ENCODE peak calls at places on chromosomes 12 and 14, in four cellular contexts. Y is NCI-H1105 treated with DMSO at 0.1 percent for 48 hours, P is HTR-8/SVneo, Q is nephron progenitor cell. K is an unnamed sample.

GRCh38 chr12:26606911-26607310 is 226.1 kb downstream of the ITPR2 start:
- DNase-seq in P (no peak), Q (no peak), Y (no peak), K (no peak)

GRCh38 chr14:30017370-30017993 is 89.8 kb upstream of the PRKD1 start:
- DNase-seq in Y (no peak), Q (no peak), P (no peak), K (no peak)

GRCh38 chr14:61965030-61965745 is 203.0 kb downstream of the SNAPC1 start:
- DNase-seq in Y (no peak), Q (no peak), P (peak; percentile 92), K (no peak)

GRCh38 chr12:96698965-96699364 is 208.1 kb upstream of the NEDD1 start:
- DNase-seq in Q (no peak), Y (no peak), P (no peak), K (no peak)

GRCh38 chr12:3540387-3541320 is 49.7 kb downstream of the PRMT8 start:
- DNase-seq in Q (peak; percentile 16), Y (no peak), P (no peak), K (no peak)

GRCh38 chr14:56119221-56119967 is 1.2 kb downstream of the PELI2 start:
- DNase-seq in Y (peak; percentile 75), Q (peak; percentile 69), P (no peak), K (no peak)

GRCh38 chr14:76091036-76091435 is 60.7 kb upstream of the GPATCH2L start:
- DNase-seq in Q (no peak), P (peak; percentile 44), Y (no peak), K (no peak)

GRCh38 chr12:106487664-106488063 is 95.1 kb upstream of the RFX4 start:
- DNase-seq in P (no peak), Y (no peak), Q (no peak), K (no peak)

GRCh38 chr14:76826122-76826521 is at the start of gene LRRC74A:
- DNase-seq in Q (no peak), P (no peak), Y (no peak), K (no peak)

GRCh38 chr14:61461808-61462275 is 140.5 kb downstream of the PRKCH start:
- DNase-seq in Q (peak; percentile 33), Y (peak; percentile 71), P (peak; percentile 98), K (no peak)

GRCh38 chr12:112303004-112303403 is 79.2 kb downstream of the HECTD4 start:
- DNase-seq in P (peak; percentile 57), Y (no peak), Q (no peak), K (peak; percentile 16)

GRCh38 chr12:110004598-110004997 is 5.4 kb downstream of the ANKRD13A start:
- DNase-seq in Q (no peak), Y (no peak), P (no peak), K (no peak)

GRCh38 chr12:99810718-99811593 is 163.4 kb downstream of the GARIN6 start:
- DNase-seq in P (peak; percentile 6), Q (no peak), Y (peak; percentile 96), K (no peak)

GRCh38 chr12:29066061-29066588 is 83.0 kb upstream of the FAR2 start:
- DNase-seq in Q (no peak), Y (no peak), P (no peak), K (no peak)

GRCh38 chr12:2893007-2893406 is 2.3 kb downstream of the TULP3 start:
- DNase-seq in Q (no peak), Y (no peak), P (peak; percentile 50), K (no peak)

GRCh38 chr14:30854492-30854891 is 19.9 kb upstream of the COCH start:
- DNase-seq in Y (no peak), Q (no peak), P (no peak), K (no peak)

GRCh38 chr14:54209501-54210231 is 187.1 kb upstream of the CDKN3 start:
- DNase-seq in P (no peak), Y (no peak), Q (no peak), K (no peak)

GRCh38 chr14:53528114-53528513 is 375.0 kb upstream of the DDHD1 start:
- DNase-seq in Q (no peak), Y (no peak), P (no peak), K (no peak)

GRCh38 chr12:132554857-132555630 is 55.3 kb downstream of the LRCOL1 start:
- DNase-seq in P (no peak), Y (no peak), Q (peak; percentile 48), K (no peak)

K was measured in CD8-positive, alpha-beta T cell.